ENCODE peak calls at places on chromosome 5, in seven cellular contexts. M is left ventricle myocardium inferior, V is A549, R is HuH-7, A is GM23248, W is NCI-H2171 treated with DMSO at 0.1 percent for 48 hours, S is HT-29. F is an unnamed sample.

GRCh38 chr5:170184007-170184687 is 48.6 kb upstream of the C5orf58 start:
- DNase-seq in M (peak; percentile 51), V (peak; percentile 66), R (peak; percentile 57), A (peak; percentile 69), W (peak; percentile 20), S (peak; percentile 80), F (peak; percentile 11)

GRCh38 chr5:84688566-84688965 is 303.9 kb upstream of the EDIL3 start:
- DNase-seq in M (no peak), V (no peak), R (no peak), A (peak; percentile 1), W (no peak), S (no peak), F (no peak)

GRCh38 chr5:74216012-74216411 is 424.5 kb downstream of the ENC1 start:
- DNase-seq in M (no peak), V (no peak), R (no peak), A (no peak), W (no peak), S (no peak), F (no peak)

GRCh38 chr5:111999286-111999685 is 242.3 kb upstream of the NREP start:
- DNase-seq in M (no peak), V (no peak), R (no peak), A (peak; percentile 68), W (no peak), S (no peak), F (no peak)

GRCh38 chr5:137629646-137630045 is 106.2 kb downstream of the KLHL3 start:
- DNase-seq in M (no peak), V (peak; percentile 60), R (peak; percentile 60), A (peak; percentile 71), W (peak; percentile 60), S (peak; percentile 76), F (no peak)

GRCh38 chr5:130333089-130333488 is 428.8 kb downstream of the CHSY3 start:
- DNase-seq in M (no peak), V (peak; percentile 21), R (no peak), A (no peak), W (no peak), S (no peak), F (no peak)

GRCh38 chr5:35803221-35803651 is 53.5 kb upstream of the IL7R start:
- DNase-seq in M (peak; percentile 15), V (no peak), R (no peak), A (peak; percentile 87), W (peak; percentile 85), S (no peak), F (no peak)

GRCh38 chr5:129063483-129064136 is 30.9 kb upstream of the ISOC1 start:
- DNase-seq in M (no peak), V (no peak), R (no peak), A (no peak), W (peak; percentile 18), S (no peak), F (no peak)

GRCh38 chr5:132503244-132503643 is 12.7 kb upstream of the IRF1 start:
- DNase-seq in M (no peak), V (no peak), R (no peak), A (no peak), W (no peak), S (no peak), F (no peak)

GRCh38 chr5:95644351-95645042 is 2.1 kb upstream of the RFESD start:
- DNase-seq in M (no peak), V (peak; percentile 68), R (peak; percentile 38), A (peak; percentile 74), W (peak; percentile 6), S (peak; percentile 70), F (peak; percentile 25)

GRCh38 chr5:102312586-102312985 is 16.5 kb upstream of the SLCO4C1 start:
- DNase-seq in M (no peak), V (no peak), R (no peak), A (peak; percentile 78), W (no peak), S (no peak), F (no peak)

GRCh38 chr5:180201051-180201987 is 7.7 kb downstream of the RASGEF1C start:
- DNase-seq in M (no peak), V (peak; percentile 36), R (peak; percentile 81), A (peak; percentile 26), W (peak; percentile 7), S (peak; percentile 28), F (no peak)

GRCh38 chr5:96780626-96781025 is 27.1 kb downstream of the ERAP1 start:
- DNase-seq in M (no peak), V (no peak), R (no peak), A (peak; percentile 45), W (no peak), S (peak; percentile 17), F (no peak)

GRCh38 chr5:169548315-169548714 is 35.3 kb upstream of the SPDL1 start:
- DNase-seq in M (no peak), V (peak; percentile 68), R (no peak), A (peak; percentile 87), W (peak; percentile 38), S (peak; percentile 49), F (no peak)

GRCh38 chr5:134477462-134478245 is 47.8 kb upstream of the JADE2 start:
- DNase-seq in M (no peak), V (peak; percentile 63), R (no peak), A (peak; percentile 40), W (no peak), S (peak; percentile 51), F (no peak)

GRCh38 chr5:138489705-138490104 is 24.4 kb downstream of the EGR1 start:
- DNase-seq in M (no peak), V (no peak), R (no peak), A (no peak), W (no peak), S (no peak), F (no peak)

GRCh38 chr5:154626876-154627552 is 128.2 kb upstream of the LARP1 start:
- DNase-seq in M (no peak), V (no peak), R (no peak), A (no peak), W (no peak), S (no peak), F (no peak)

GRCh38 chr5:168332042-168332441 is 40.6 kb downstream of the WWC1 start:
- DNase-seq in M (no peak), V (no peak), R (no peak), A (no peak), W (no peak), S (no peak), F (no peak)

GRCh38 chr5:136619556-136619955 is 254.2 kb upstream of the TRPC7 start:
- DNase-seq in M (no peak), V (no peak), R (no peak), A (no peak), W (no peak), S (no peak), F (no peak)

F was measured in CD4-positive, alpha-beta T cell.